ENCODE peak calls at places on chromosomes 7 and 10, in eight cellular contexts. Z, J, X, Y, O, G, D and M are unnamed samples. For H3K27me3, the result is how much of the 10 kb centered on the place peaks cover.

GRCh38 chr7:27438878-27439589 is 196.4 kb downstream of the EVX1 start:
- DNase-seq in Z (no peak), J (no peak), X (no peak), Y (no peak), O (peak), G (no peak), D (no peak), M (no peak)

GRCh38 chr10:6020806-6021205 is 41.4 kb downstream of the IL2RA start:
- DNase-seq in Z (no peak), J (no peak), X (no peak), Y (no peak), O (no peak), G (no peak), D (no peak), M (no peak)

GRCh38 chr7:23247602-23248335 is 1.2 kb downstream of the GPNMB start:
- DNase-seq in Z (peak), J (peak), X (peak), Y (no peak), O (peak), G (no peak), D (no peak), M (peak)

GRCh38 chr10:21953585-21954057 is 49.9 kb downstream of the DNAJC1 start:
- DNase-seq in Z (no peak), J (no peak), X (peak), Y (peak), O (no peak), G (no peak), D (no peak), M (no peak)

GRCh38 chr7:100372256-100372655 is 1.0 kb upstream of the PILRA start:
- DNase-seq in Z (no peak), J (peak), X (no peak), Y (no peak), O (peak), G (no peak), D (no peak), M (peak)

GRCh38 chr7:22364023-22364422 is 7.1 kb upstream of the RAPGEF5 start:
- DNase-seq in Z (no peak), J (no peak), X (no peak), Y (no peak), O (no peak), G (no peak), D (no peak), M (no peak)

GRCh38 chr7:87920578-87920977 is 13.5 kb upstream of the ADAM22 start:
- DNase-seq in Z (no peak), J (no peak), X (peak), Y (no peak), O (no peak), G (no peak), D (no peak), M (no peak)

GRCh38 chr7:120774481-120774880 is 83.5 kb downstream of the TSPAN12 start:
- DNase-seq in Z (no peak), J (no peak), X (peak), Y (no peak), O (no peak), G (no peak), D (no peak), M (no peak)

GRCh38 chr10:44008270-44008916 is 359.7 kb upstream of the ZNF32 start:
- DNase-seq in Z (no peak), J (no peak), X (no peak), Y (no peak), O (no peak), G (no peak), D (peak), M (no peak)
- TF ChIP-seq POLR2AphosphoS5 in Z (no peak), J (no peak), X (no peak), Y (no peak), O (no peak), G (no peak), D (no peak), M (no peak)

GRCh38 chr10:110432084-110432483 is 65.6 kb upstream of the DUSP5 start:
- DNase-seq in Z (no peak), J (no peak), X (no peak), Y (no peak), O (no peak), G (no peak), D (no peak), M (peak)

GRCh38 chr10:110432814-110433565 is 64.7 kb upstream of the DUSP5 start:
- DNase-seq in Z (no peak), J (no peak), X (no peak), Y (no peak), O (no peak), G (no peak), D (no peak), M (peak)

GRCh38 chr10:110431659-110432058 is 66.0 kb upstream of the DUSP5 start:
- DNase-seq in Z (no peak), J (no peak), X (no peak), Y (no peak), O (no peak), G (no peak), D (no peak), M (peak)

GRCh38 chr10:110434477-110435096 is 63.1 kb upstream of the DUSP5 start:
- DNase-seq in Z (peak), J (peak), X (no peak), Y (no peak), O (peak), G (no peak), D (no peak), M (peak)

GRCh38 chr10:110433740-110434139 is 64.0 kb upstream of the DUSP5 start:
- DNase-seq in Z (peak), J (no peak), X (no peak), Y (no peak), O (no peak), G (no peak), D (no peak), M (peak)
- H3K27me3 ChIP-seq in Z (under half), J (under half), X (under half), Y (under half), O (under half), G (under half), D (under half), M (under half)

GRCh38 chr7:101947899-101948298 is 130.5 kb downstream of the CUX1 start:
- DNase-seq in Z (peak), J (no peak), X (peak), Y (no peak), O (no peak), G (no peak), D (no peak), M (no peak)
- TF ChIP-seq POLR2AphosphoS5 in Z (no peak), J (no peak), X (no peak), Y (no peak), O (no peak), G (no peak), D (no peak), M (no peak)

DNA sequence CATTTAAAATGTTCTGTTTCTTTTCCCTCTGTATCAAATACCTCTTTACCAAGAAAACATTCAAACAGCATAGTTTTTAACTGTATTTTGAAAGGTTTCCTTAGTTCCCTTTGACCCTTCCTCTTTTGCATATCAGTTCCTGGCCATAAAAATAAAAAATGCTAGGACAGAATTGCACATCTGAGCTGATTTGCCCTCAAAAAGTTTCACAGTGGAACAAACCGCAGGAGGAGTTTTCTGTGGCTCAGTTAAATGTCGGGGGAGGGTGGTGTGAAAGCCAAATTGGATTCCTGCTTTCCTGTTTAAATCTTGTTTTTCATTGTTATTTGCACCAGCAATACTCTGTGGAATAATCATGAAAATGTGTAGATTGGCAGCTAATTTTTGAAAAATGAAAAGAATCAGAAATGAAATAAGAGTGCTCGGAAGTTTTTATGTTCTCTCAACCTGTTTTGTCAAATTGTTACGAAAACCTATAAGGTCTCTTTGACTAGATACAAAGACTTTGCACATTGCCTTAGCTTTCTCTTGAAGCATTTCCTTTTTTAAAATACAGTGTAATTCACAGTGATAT is 8.2 kb downstream of the IKZF1 start:
- DNase-seq in Z (no peak), J (no peak), X (no peak), Y (no peak), O (peak), G (no peak), D (no peak), M (no peak)
- H3K27me3 ChIP-seq in Z (under half), J (under half), X (under half), Y (under half), O (under half), G (under half), D (under half), M (under half)

DNA sequence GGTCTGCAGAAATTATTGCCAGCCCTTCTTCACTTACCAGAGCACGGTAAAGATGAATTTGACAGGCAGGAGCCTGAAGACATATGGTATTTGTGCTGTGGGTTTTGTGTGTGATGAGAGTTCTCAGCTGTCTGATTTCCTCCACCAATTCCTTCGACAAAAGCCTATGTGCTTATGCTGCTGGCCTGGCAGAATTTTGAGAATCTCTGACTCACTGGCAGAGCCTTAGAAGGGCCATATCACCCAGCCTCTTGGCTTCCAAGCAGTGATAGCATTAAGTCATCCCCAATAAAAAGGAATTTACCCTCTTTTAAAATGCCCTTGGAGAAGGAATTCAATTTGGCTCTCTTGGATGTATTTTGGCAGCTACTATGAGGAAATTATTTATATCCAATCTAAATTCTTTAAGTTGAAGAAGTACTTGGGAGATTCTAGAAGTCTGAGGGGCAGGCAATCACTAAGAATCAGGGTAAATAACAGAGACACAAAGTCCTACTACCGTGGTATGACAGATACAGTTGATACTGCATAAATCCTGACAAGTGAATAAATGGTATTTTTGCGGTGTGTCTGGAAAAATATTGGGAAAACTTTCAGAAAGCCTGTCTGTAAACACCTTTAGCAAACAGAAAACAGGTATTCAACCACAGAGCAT is 68.6 kb upstream of the EFCAB10 start:
- DNase-seq in Z (no peak), J (no peak), X (no peak), Y (no peak), O (no peak), G (no peak), D (no peak), M (no peak)
- TF ChIP-seq POLR2AphosphoS5 in Z (no peak), J (no peak), X (no peak), Y (no peak), O (no peak), G (no peak), D (no peak), M (no peak)

DNA sequence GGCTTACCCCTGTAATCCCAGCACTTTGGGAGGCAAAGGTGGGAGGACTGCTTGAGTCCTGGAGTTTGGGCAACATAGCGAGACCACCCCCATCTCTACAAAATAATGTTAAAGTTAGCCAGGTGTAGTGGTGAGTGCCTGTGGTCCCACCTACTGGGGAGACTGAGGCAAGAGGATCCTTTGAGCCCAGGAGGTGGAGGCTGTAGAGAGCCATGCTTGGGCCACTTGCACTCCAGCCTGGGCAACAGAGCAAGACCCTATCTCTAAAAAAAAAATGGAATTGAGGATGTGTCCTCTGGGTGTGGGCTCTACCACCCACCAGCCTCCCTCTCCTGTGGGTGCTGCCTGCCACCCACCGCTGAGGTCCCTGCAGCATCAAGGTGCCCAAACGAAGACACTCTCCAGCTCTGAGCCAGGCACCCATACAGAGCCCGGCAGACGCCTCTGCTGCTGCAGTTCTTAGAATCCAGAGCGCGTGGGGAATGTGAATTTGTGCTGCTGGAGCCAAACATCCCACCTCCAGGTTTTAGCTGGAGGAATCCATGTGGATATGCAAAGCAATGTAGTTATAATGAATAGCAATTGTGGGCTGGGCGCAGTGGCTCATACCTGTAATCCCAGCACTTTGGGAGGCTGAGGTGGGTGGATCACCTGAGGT is 176.0 kb upstream of the TNRC18 start:
- DNase-seq in Z (no peak), J (no peak), X (no peak), Y (no peak), O (no peak), G (no peak), D (no peak), M (no peak)
- H3K27me3 ChIP-seq in Z (under half), J (under half), X (under half), Y (under half), O (under half), G (under half), D (under half), M (under half)

DNA sequence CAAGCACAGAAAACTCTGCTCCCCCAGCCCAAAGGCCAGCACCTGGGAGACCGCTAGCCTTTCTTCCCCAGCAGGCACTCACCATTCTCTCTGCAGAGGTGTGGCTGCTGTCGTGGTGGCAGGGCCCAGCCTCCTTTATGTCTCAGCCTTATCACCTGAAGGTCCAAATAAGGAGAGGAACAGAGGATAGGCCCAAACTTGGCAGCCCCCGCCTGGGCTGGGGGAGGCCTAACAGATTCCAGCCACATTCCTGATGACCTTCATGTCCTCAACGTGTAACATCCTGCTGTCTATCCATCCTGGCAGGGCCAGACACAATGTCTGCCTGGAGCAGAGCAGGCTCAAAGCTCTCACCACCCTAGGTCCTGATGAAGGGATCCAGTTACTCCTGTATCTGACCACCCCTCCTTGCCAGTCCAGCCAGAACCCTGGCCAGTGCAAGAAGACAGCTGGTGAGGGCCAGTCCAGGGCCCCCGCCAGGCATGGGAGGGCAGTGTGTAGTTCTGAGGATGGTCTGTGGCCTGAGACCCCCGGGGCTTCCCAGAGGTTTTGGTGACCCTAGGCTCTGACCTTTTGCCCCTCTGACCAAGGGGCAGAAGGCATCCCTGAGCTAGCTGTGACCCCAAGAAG is at the start of gene MYL7:
- DNase-seq in Z (no peak), J (no peak), X (no peak), Y (no peak), O (no peak), G (no peak), D (no peak), M (peak)
- TF ChIP-seq POLR2AphosphoS5 in Z (no peak), J (no peak), X (no peak), Y (no peak), O (no peak), G (no peak), D (no peak), M (no peak)

GRCh38 chr7:80139179-80139578 is 4.5 kb downstream of the GNAI1 start:
- DNase-seq in Z (no peak), J (no peak), X (no peak), Y (no peak), O (no peak), G (no peak), D (no peak), M (no peak)

GRCh38 chr7:80134536-80135305 is at the start of gene GNAI1:
- DNase-seq in Z (peak), J (peak), X (peak), Y (peak), O (peak), G (peak), D (no peak), M (peak)

GRCh38 chr7:80136276-80137045 is 1.8 kb downstream of the GNAI1 start:
- DNase-seq in Z (no peak), J (no peak), X (no peak), Y (no peak), O (no peak), G (no peak), D (no peak), M (no peak)

GRCh38 chr7:80135306-80136104 is 874 bp downstream of the GNAI1 start:
- DNase-seq in Z (peak), J (peak), X (peak), Y (no peak), O (peak), G (no peak), D (no peak), M (no peak)

DNA sequence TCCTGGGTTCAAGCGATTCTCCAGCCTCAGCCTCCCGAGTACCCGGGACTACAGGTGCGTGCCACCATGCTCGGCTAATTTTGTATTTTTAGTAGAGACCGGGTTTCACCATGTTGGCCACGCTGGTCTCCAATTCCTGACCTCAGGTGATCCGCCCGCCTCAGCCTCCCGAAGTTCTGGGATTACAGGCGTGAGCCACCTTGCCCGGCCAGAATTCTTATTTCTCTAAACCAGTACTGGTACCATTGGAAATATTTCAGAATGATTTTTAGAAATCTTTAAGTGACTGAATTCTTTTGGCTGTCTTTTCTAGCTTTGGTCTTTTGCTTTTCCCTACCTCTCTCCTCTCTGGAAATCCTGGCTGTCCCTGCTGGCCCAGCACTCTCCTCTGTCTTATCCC is 2.8 kb downstream of the GNAI1 start:
- DNase-seq in Z (no peak), J (peak), X (no peak), Y (no peak), O (no peak), G (no peak), D (no peak), M (no peak)
- H3K27me3 ChIP-seq in Z (under half), J (under half), X (under half), Y (under half), O (under half), G (under half), D (under half), M (under half)

GRCh38 chr7:29480934-29481625 is 82.6 kb upstream of the PRR15 start:
- DNase-seq in Z (no peak), J (no peak), X (no peak), Y (no peak), O (no peak), G (no peak), D (no peak), M (no peak)

GRCh38 chr7:29478687-29479086 is 84.9 kb upstream of the PRR15 start:
- DNase-seq in Z (no peak), J (no peak), X (no peak), Y (no peak), O (no peak), G (no peak), D (no peak), M (no peak)

GRCh38 chr7:29479606-29480200 is 83.9 kb upstream of the PRR15 start:
- DNase-seq in Z (peak), J (peak), X (peak), Y (no peak), O (no peak), G (no peak), D (no peak), M (no peak)

GRCh38 chr7:29482056-29482455 is 81.6 kb upstream of the PRR15 start:
- DNase-seq in Z (no peak), J (no peak), X (no peak), Y (no peak), O (no peak), G (no peak), D (no peak), M (no peak)

GRCh38 chr7:29480456-29480855 is 83.2 kb upstream of the PRR15 start:
- DNase-seq in Z (no peak), J (no peak), X (no peak), Y (no peak), O (no peak), G (no peak), D (no peak), M (no peak)
- TF ChIP-seq POLR2AphosphoS5 in Z (no peak), J (no peak), X (no peak), Y (no peak), O (no peak), G (no peak), D (no peak), M (no peak)